ENCODE peak calls at places on chromosome 10, in four cellular contexts. One of them, this sample, is unnamed.

GRCh38 chr10:42980553-42981357 is 96.1 kb upstream of the RET start:
- DNase-seq in A549: no peak
- DNase-seq in HCT116: no peak
- DNase-seq in transverse colon: no peak
- DNase-seq in this sample: no peak

GRCh38 chr10:112446055-112446854 is 459 bp downstream of the ZDHHC6 start:
- DNase-seq in HCT116: no peak
- DNase-seq in transverse colon: peak; percentile 28
- DNase-seq in A549: no peak
- DNase-seq in this sample: no peak

GRCh38 chr10:14211617-14212016 is 119.1 kb downstream of the FRMD4A start:
- DNase-seq in HCT116: no peak
- DNase-seq in A549: no peak
- DNase-seq in transverse colon: no peak
- DNase-seq in this sample: no peak

GRCh38 chr10:131928248-131929095 is 27.7 kb downstream of the PPP2R2D start:
- DNase-seq in transverse colon: no peak
- DNase-seq in HCT116: no peak
- DNase-seq in A549: no peak
- DNase-seq in this sample: no peak

GRCh38 chr10:24891823-24892222 is 60.6 kb downstream of the PRTFDC1 start:
- DNase-seq in HCT116: peak; percentile 68
- DNase-seq in transverse colon: no peak
- DNase-seq in A549: peak; percentile 46
- DNase-seq in this sample: no peak

GRCh38 chr10:124629842-124630241 is 114.3 kb downstream of the FAM53B start:
- DNase-seq in transverse colon: no peak
- DNase-seq in HCT116: no peak
- DNase-seq in A549: no peak
- DNase-seq in this sample: no peak

GRCh38 chr10:60542691-60543090 is 153.0 kb upstream of the ANK3 start:
- DNase-seq in HCT116: no peak
- DNase-seq in transverse colon: no peak
- DNase-seq in A549: no peak
- DNase-seq in this sample: no peak

GRCh38 chr10:18195060-18195799 is 55.0 kb downstream of the CACNB2 start:
- DNase-seq in transverse colon: peak; percentile 24
- DNase-seq in A549: no peak
- DNase-seq in HCT116: no peak
- DNase-seq in this sample: no peak

GRCh38 chr10:42926831-42927230 is 144.2 kb downstream of the BMS1 start:
- DNase-seq in transverse colon: no peak
- DNase-seq in A549: no peak
- DNase-seq in HCT116: no peak
- DNase-seq in this sample: no peak

GRCh38 chr10:20228748-20229147 is 412.5 kb downstream of the PLXDC2 start:
- DNase-seq in A549: no peak
- DNase-seq in transverse colon: no peak
- DNase-seq in HCT116: no peak
- DNase-seq in this sample: no peak

GRCh38 chr10:113982745-113983144 is 60.9 kb upstream of the ADRB1 start:
- DNase-seq in A549: no peak
- DNase-seq in transverse colon: no peak
- DNase-seq in HCT116: no peak
- DNase-seq in this sample: peak; percentile 49

GRCh38 chr10:62025901-62026879 is 124.7 kb downstream of the ARID5B start:
- DNase-seq in A549: no peak
- DNase-seq in transverse colon: no peak
- DNase-seq in HCT116: no peak
- DNase-seq in this sample: no peak

GRCh38 chr10:52677087-52677486 is 95.5 kb downstream of the MBL2 start:
- DNase-seq in A549: no peak
- DNase-seq in transverse colon: no peak
- DNase-seq in HCT116: no peak
- DNase-seq in this sample: no peak

GRCh38 chr10:86970152-86970886 is 2.0 kb downstream of the ADIRF start:
- DNase-seq in HCT116: peak; percentile 62
- DNase-seq in A549: no peak
- DNase-seq in transverse colon: peak; percentile 68
- DNase-seq in this sample: peak; percentile 55

GRCh38 chr10:90871279-90871760 is 454 bp upstream of the RPP30 start:
- DNase-seq in HCT116: no peak
- DNase-seq in transverse colon: peak; percentile 21
- DNase-seq in A549: peak; percentile 89
- DNase-seq in this sample: peak; percentile 30

GRCh38 chr10:48457949-48458661 is 146.8 kb downstream of the ARHGAP22 start:
- DNase-seq in A549: no peak
- DNase-seq in HCT116: no peak
- DNase-seq in transverse colon: no peak
- DNase-seq in this sample: no peak

GRCh38 chr10:123913688-123914268 is 22.2 kb upstream of the CPXM2 start:
- DNase-seq in A549: no peak
- DNase-seq in HCT116: no peak
- DNase-seq in transverse colon: no peak
- DNase-seq in this sample: peak; percentile 30

GRCh38 chr10:10605551-10606081 is 412.1 kb upstream of the CELF2 start:
- DNase-seq in HCT116: no peak
- DNase-seq in A549: no peak
- DNase-seq in transverse colon: peak; percentile 25
- DNase-seq in this sample: no peak

GRCh38 chr10:625751-626711 is 63.4 kb downstream of the DIP2C start:
- DNase-seq in HCT116: no peak
- DNase-seq in transverse colon: no peak
- DNase-seq in A549: no peak
- DNase-seq in this sample: no peak

DNA sequence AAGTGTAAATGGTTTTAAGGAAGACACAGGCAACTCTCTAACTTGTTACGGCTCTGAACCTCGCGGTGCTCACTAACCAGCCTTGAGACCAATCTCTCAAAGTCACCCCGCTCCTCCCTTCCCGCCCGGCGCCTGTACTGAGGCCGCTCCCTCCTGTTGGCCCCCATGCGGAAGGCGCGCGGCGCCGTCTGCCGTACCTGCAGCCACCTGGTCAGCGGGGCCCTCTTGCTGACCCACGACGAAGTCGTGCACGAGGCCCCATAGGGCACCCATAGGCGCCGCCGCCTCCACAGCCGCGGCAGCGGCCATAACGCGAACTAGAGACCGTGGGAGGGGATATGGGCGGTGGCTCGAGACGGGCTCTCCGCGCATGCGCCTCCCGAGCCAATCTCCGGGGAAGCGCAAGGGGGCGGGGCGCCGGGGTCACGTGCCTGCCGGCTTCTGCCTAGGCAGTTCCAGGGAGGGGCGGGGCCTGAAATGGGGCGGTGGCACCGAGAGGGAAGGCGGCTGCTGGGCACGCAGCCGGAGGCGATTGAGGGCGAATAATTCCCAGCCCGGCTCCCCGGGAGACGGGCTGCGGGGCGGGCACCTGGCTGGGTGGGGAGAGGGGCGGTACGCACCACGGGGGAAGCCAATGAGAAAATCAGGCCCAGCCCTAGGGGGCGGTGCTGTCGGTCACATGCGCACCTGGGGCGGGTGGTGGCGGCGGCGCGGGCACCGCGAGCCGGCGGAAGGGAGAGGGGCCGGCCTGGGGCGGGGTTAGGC is at the start of gene MMS19:
- DNase-seq in transverse colon: peak; percentile 100
- DNase-seq in HCT116: peak; percentile 92
- DNase-seq in A549: peak; percentile 97
- DNase-seq in this sample: peak; percentile 100
- TF ChIP-seq POLR2A in transverse colon: peak; percentile 75
- TF ChIP-seq POLR2A in HCT116: peak; percentile 43
- TF ChIP-seq POLR2A in A549: peak; percentile 73
- TF ChIP-seq POLR2A in this sample: peak; percentile 70

GRCh38 chr10:46042527-46042926 is 3.5 kb downstream of the MSMB start:
- DNase-seq in transverse colon: no peak
- DNase-seq in HCT116: no peak
- DNase-seq in A549: no peak
- DNase-seq in this sample: no peak

GRCh38 chr10:46040004-46040403 is 6.1 kb downstream of the MSMB start:
- DNase-seq in HCT116: no peak
- DNase-seq in transverse colon: no peak
- DNase-seq in A549: no peak
- DNase-seq in this sample: no peak

GRCh38 chr10:46033602-46034011 is 3.2 kb upstream of the NCOA4 start:
- DNase-seq in HCT116: no peak
- DNase-seq in A549: peak; percentile 46
- DNase-seq in transverse colon: no peak
- DNase-seq in this sample: peak; percentile 8

GRCh38 chr10:46035923-46036849 is 5.8 kb upstream of the NCOA4 start:
- DNase-seq in transverse colon: no peak
- DNase-seq in HCT116: no peak
- DNase-seq in A549: no peak
- DNase-seq in this sample: no peak

DNA sequence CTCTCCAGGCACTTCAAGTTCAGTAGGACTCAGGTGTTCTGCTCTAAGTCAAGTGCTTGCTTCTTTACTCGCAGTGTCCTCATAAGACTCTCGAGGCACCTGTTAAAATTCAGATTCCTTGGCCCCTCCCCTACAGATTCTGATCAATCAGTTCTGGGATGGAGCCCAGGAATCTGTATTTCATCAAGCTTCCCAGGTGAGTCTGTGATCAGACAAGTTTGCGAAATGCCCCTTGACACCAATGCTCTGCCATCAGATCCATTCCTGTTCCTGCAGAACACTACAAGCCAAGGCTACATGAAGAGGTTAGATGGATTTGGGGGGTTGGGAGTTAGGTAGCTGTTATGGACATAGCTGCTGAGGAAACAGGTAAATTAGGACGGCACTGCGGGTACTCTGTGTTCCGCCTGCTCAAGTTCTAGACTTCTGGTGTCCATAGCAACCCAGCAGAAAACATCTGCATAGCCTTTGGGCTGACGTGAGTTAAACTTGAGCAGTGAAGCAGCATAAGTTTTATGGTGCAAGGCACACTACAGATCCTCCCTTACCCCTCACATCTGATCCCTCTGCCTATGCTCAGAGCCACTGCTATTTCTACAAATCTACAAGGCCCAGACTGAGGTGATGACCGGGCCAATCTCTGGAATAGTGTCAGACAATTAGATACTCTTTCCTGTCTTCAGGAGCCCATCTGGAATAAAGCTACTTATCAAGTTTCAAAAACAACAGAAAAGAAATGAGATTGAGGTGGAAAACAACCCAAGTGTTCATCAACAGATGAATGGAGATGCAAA is 6.9 kb upstream of the NCOA4 start:
- DNase-seq in transverse colon: no peak
- DNase-seq in HCT116: no peak
- DNase-seq in A549: no peak
- DNase-seq in this sample: no peak
- TF ChIP-seq POLR2A in transverse colon: no peak
- TF ChIP-seq POLR2A in HCT116: no peak
- TF ChIP-seq POLR2A in A549: no peak
- TF ChIP-seq POLR2A in this sample: no peak

GRCh38 chr10:79981356-79981672 is 32.4 kb upstream of the SFTPD start:
- DNase-seq in HCT116: no peak
- DNase-seq in A549: no peak
- DNase-seq in transverse colon: no peak
- DNase-seq in this sample: no peak

GRCh38 chr10:79982486-79982800 is 33.5 kb upstream of the SFTPD start:
- DNase-seq in A549: no peak
- DNase-seq in HCT116: no peak
- DNase-seq in transverse colon: no peak
- DNase-seq in this sample: no peak

GRCh38 chr10:79980711-79981110 is 31.8 kb upstream of the SFTPD start:
- DNase-seq in A549: no peak
- DNase-seq in HCT116: no peak
- DNase-seq in transverse colon: no peak
- DNase-seq in this sample: no peak

GRCh38 chr10:79982861-79983260 is 34.0 kb upstream of the SFTPD start:
- DNase-seq in A549: no peak
- DNase-seq in HCT116: no peak
- DNase-seq in transverse colon: no peak
- DNase-seq in this sample: peak; percentile 21

GRCh38 chr10:79981673-79982485 is 33.0 kb upstream of the SFTPD start:
- DNase-seq in A549: peak; percentile 69
- DNase-seq in HCT116: peak; percentile 23
- DNase-seq in transverse colon: peak; percentile 52
- DNase-seq in this sample: peak; percentile 78
- TF ChIP-seq POLR2A in A549: peak; percentile 68
- TF ChIP-seq POLR2A in HCT116: no peak
- TF ChIP-seq POLR2A in transverse colon: peak; percentile 13
- TF ChIP-seq POLR2A in this sample: peak; percentile 85

DNA sequence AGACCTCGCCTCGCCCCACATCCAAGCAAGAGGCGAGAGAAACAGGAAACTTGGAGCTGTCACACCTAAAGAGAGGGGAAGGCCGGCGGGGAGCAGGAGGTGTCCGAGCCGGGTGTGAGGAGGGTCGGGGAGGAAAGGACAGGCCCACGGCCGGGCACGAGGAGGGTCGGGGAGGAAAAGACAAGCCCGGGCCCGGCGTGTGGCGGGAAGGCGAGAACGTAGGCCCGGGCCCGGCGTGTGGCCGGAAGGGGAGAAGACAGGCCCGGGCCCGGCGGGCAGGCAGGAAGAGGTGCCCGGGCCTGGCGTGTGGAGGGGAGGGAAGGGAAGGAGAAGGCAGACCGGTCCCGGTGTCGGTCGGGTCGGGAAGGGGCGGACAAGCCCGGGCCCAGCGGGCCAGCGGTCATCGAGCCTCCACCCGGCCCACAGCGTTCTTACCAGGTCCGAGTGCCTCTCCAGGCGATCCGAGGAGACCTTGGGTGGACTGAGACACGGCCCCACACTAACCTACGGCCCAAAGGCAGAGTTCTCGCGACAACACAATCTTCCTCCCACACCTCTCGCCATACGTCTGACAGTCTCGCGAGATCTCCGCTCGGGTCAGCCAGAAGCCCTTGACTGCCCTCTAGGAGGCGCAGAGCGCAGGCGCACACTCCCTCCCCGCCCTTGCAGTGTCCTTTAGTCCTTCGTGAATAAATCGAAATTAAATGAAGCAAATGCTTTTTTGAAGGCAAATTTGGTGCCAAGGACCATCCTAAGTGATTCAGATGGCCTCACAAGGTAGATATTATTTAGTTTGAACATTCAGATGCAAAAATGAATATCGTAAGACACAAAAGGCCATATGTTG is at the start of gene NCOA4:
- DNase-seq in A549: peak; percentile 98
- DNase-seq in transverse colon: peak; percentile 98
- DNase-seq in HCT116: peak; percentile 96
- DNase-seq in this sample: peak; percentile 99
- TF ChIP-seq POLR2A in A549: peak; percentile 80
- TF ChIP-seq POLR2A in transverse colon: peak; percentile 93
- TF ChIP-seq POLR2A in HCT116: no peak
- TF ChIP-seq POLR2A in this sample: peak; percentile 90

This sample was measured in body of pancreas.